ENCODE peak calls at places on chromosome 12, in six cellular contexts. N is CD8-positive, alpha-beta T cell; V is AG09309; S is NCI-H1436 treated with DMSO at 0.1 percent for 48 hours; E is lung microvascular endothelial cell; G is GM04504. C is an unnamed sample.

GRCh38 chr12:75479963-75480461 is 543 bp upstream of the GLIPR1 start:
- DNase-seq in N (no peak), V (peak; percentile 56), S (no peak), E (peak; percentile 49), G (no peak), C (no peak)

GRCh38 chr12:18250313-18250916 is 10.9 kb upstream of the PIK3C2G start:
- DNase-seq in N (no peak), V (peak; percentile 34), S (peak; percentile 10), E (peak; percentile 60), G (peak; percentile 29), C (no peak)

GRCh38 chr12:42299392-42300308 is 26.2 kb downstream of the ZCRB1 start:
- DNase-seq in N (peak; percentile 16), V (no peak), S (no peak), E (peak; percentile 4), G (no peak), C (no peak)

GRCh38 chr12:25376985-25377384 is 126.3 kb upstream of the KRAS start:
- DNase-seq in N (no peak), V (no peak), S (no peak), E (no peak), G (no peak), C (no peak)

GRCh38 chr12:105226219-105226618 is 9.8 kb downstream of the APPL2 start:
- DNase-seq in N (peak; percentile 23), V (peak; percentile 86), S (no peak), E (peak; percentile 95), G (peak; percentile 96), C (peak; percentile 69)

GRCh38 chr12:50282581-50283229 is 615 bp downstream of the LIMA1 start:
- DNase-seq in N (no peak), V (no peak), S (no peak), E (peak; percentile 39), G (no peak), C (no peak)

GRCh38 chr12:4960030-4960429 is 50.3 kb downstream of the KCNA1 start:
- DNase-seq in N (no peak), V (no peak), S (no peak), E (no peak), G (no peak), C (no peak)

GRCh38 chr12:121059031-121059898 is 20.2 kb upstream of the OASL start:
- DNase-seq in N (no peak), V (no peak), S (no peak), E (no peak), G (no peak), C (peak; percentile 50)

GRCh38 chr12:121279507-121279915 is 17.0 kb downstream of the CAMKK2 start:
- DNase-seq in N (no peak), V (no peak), S (no peak), E (peak; percentile 79), G (no peak), C (no peak)

GRCh38 chr12:88431245-88431644 is 149.0 kb downstream of the KITLG start:
- DNase-seq in N (no peak), V (no peak), S (no peak), E (no peak), G (no peak), C (no peak)

GRCh38 chr12:5083955-5084849 is 40.5 kb downstream of the KCNA5 start:
- DNase-seq in N (no peak), V (peak; percentile 33), S (no peak), E (peak; percentile 68), G (no peak), C (no peak)

GRCh38 chr12:6264402-6265037 is 46.0 kb upstream of the PLEKHG6 start:
- DNase-seq in N (no peak), V (no peak), S (no peak), E (no peak), G (no peak), C (no peak)

C was measured in right atrium auricular region.